ENCODE peak calls at places on chromosomes 5 and 9, in eight cellular contexts. P is upper lobe of right lung, C is fibroblast of lung, G is endodermal cell, K is lower lobe of right lung, D is adipocyte, V is right lobe of liver, S is cardiac muscle cell. Y is an unnamed sample. For H3K36me3, the result is how much of the 10 kb centered on the place peaks cover.

GRCh38 chr5:75734913-75735789 is 17.9 kb upstream of the POC5 start:
- DNase-seq in P (no peak), C (no peak), G (peak), K (no peak), D (peak), V (peak), S (peak), Y (peak)

GRCh38 chr9:95284667-95285066 is 32.8 kb downstream of the FANCC start:
- DNase-seq in P (no peak), C (no peak), G (no peak), K (no peak), D (no peak), V (no peak), S (no peak), Y (no peak)

GRCh38 chr9:78533500-78533899 is 236.6 kb downstream of the PSAT1 start:
- DNase-seq in P (no peak), C (no peak), G (no peak), K (no peak), D (peak), V (no peak), S (no peak), Y (no peak)

GRCh38 chr5:148484651-148485050 is 100.9 kb downstream of the FBXO38 start:
- DNase-seq in P (no peak), C (no peak), G (no peak), K (no peak), D (peak), V (no peak), S (no peak), Y (peak)

GRCh38 chr9:112719292-112719691 is 1.4 kb upstream of the INIP start:
- DNase-seq in P (no peak), C (peak), G (no peak), K (no peak), D (peak), V (no peak), S (peak), Y (no peak)

GRCh38 chr9:108225371-108225905 is 630.3 kb downstream of the ACTL7B start:
- DNase-seq in P (no peak), C (no peak), G (no peak), K (no peak), D (peak), V (no peak), S (peak), Y (no peak)

GRCh38 chr9:121721770-121722169 is 70.3 kb downstream of the DAB2IP start:
- DNase-seq in P (no peak), C (peak), G (no peak), K (no peak), D (peak), V (no peak), S (no peak), Y (no peak)

GRCh38 chr5:170148430-170149205 is 42.9 kb downstream of the FOXI1 start:
- DNase-seq in P (no peak), C (no peak), G (peak), K (no peak), D (no peak), V (no peak), S (no peak), Y (no peak)

GRCh38 chr9:128025756-128026155 is 41.4 kb downstream of the NAIF1 start:
- DNase-seq in P (no peak), C (no peak), G (no peak), K (no peak), D (no peak), V (no peak), S (no peak), Y (no peak)

GRCh38 chr9:128027166-128027539 is 40.0 kb downstream of the NAIF1 start:
- DNase-seq in P (no peak), C (no peak), G (no peak), K (no peak), D (no peak), V (no peak), S (peak), Y (no peak)

GRCh38 chr9:128026255-128027165 is 40.6 kb downstream of the NAIF1 start:
- DNase-seq in P (no peak), C (no peak), G (no peak), K (no peak), D (no peak), V (no peak), S (peak), Y (no peak)

GRCh38 chr9:128022886-128023285 is 42.1 kb upstream of the EEIG1 start:
- DNase-seq in P (no peak), C (no peak), G (no peak), K (no peak), D (no peak), V (no peak), S (peak), Y (no peak)

DNA sequence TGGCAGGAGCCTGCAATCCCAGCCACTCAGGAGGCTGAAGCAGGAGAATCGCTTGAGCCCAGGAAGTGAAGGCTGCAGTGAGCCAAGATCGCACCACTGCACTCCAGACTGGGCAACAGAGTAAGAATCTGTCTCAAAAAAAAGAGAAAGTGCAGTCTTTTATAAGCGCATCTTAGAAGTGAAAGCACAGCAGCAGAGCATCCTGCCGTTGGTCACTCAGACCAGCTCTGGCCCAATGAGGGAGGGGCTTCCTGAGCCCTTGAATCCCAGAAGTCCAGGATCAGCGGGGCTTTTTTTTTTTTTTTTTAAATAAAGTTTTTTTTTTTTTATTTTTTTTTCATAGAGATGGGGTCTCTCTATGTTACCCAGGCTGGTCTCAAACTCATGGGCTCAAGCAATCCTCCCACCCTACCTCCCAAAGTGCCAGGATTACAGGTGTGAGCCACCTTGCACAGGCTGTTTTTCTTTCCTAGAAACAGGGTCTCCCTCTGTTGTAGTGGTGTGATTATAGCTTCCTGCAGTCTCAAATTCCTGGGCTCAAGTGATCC is 42.3 kb downstream of the NAIF1 start:
- DNase-seq in P (no peak), C (no peak), G (no peak), K (no peak), D (no peak), V (no peak), S (no peak), Y (no peak)
- H3K4me3 ChIP-seq in P (no peak), C (no peak), G (no peak), K (no peak), D (no peak), V (no peak), S (no peak), Y (no peak)

GRCh38 chr9:69243116-69243515 is 69.0 kb downstream of the TJP2 start:
- DNase-seq in P (no peak), C (no peak), G (no peak), K (no peak), D (no peak), V (no peak), S (no peak), Y (no peak)
- H3K36me3 ChIP-seq in P (half or more), C (under half), G (under half), K (half or more), D (half or more), V (under half), S (under half), Y (under half)

GRCh38 chr5:24167791-24168190 is 477.0 kb downstream of the CDH10 start:
- DNase-seq in P (no peak), C (no peak), G (no peak), K (no peak), D (no peak), V (no peak), S (no peak), Y (peak)

GRCh38 chr5:24161559-24161958 is 483.2 kb downstream of the CDH10 start:
- DNase-seq in P (no peak), C (no peak), G (no peak), K (no peak), D (no peak), V (no peak), S (no peak), Y (peak)

GRCh38 chr5:24163091-24163490 is 481.7 kb downstream of the CDH10 start:
- DNase-seq in P (no peak), C (no peak), G (no peak), K (no peak), D (no peak), V (no peak), S (no peak), Y (peak)

DNA sequence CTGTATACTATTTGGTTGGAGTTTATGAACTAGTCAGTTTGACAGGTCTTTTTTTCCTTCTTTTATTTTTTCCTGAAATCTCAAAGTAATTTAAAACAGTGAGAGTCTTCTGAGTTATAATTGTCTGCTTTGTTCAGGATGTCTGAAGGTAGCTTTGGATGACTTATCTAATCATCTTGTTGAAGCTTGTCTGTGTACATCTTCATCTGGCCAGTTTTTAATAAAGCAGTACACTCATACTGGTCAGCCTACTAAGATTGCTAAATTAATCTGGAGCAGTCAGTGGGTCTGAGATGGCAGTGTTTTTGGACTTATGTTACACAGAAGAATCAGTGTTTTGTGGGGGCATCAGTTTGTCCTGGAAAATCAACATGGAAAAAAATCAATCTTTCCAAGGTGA is 482.4 kb downstream of the CDH10 start:
- DNase-seq in P (no peak), C (no peak), G (no peak), K (no peak), D (no peak), V (no peak), S (no peak), Y (peak)
- H3K4me3 ChIP-seq in P (no peak), C (no peak), G (no peak), K (no peak), D (no peak), V (no peak), S (no peak), Y (no peak)

GRCh38 chr5:55387865-55388264 is 80.1 kb downstream of the MTREX start:
- DNase-seq in P (no peak), C (no peak), G (no peak), K (no peak), D (no peak), V (no peak), S (no peak), Y (peak)

GRCh38 chr5:55384072-55384471 is 76.3 kb downstream of the MTREX start:
- DNase-seq in P (no peak), C (no peak), G (no peak), K (no peak), D (no peak), V (no peak), S (no peak), Y (no peak)

GRCh38 chr5:55383254-55383653 is 75.5 kb downstream of the MTREX start:
- DNase-seq in P (no peak), C (no peak), G (no peak), K (no peak), D (no peak), V (no peak), S (no peak), Y (no peak)

DNA sequence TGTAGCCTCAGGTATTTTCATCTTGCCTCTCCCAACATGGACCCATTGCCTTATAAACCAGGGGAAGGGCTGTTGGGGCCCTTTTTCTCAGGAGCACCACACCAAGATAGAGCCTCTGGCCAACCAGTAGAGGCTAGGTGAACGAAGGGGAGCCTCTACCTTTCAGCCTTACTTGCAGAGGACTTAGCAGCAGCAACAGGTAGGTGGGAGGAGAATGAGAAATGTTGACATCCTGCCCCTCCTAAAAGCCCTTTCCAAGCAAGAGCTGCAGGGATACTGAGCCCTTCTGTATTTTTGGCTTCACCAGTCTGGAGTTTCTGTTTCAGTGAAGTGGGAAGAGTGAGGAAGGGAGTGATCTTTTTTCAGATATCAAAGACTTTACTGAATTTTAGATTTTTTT is 77.4 kb downstream of the MTREX start:
- DNase-seq in P (no peak), C (no peak), G (no peak), K (no peak), D (no peak), V (no peak), S (no peak), Y (no peak)
- H3K36me3 ChIP-seq in P (under half), C (under half), G (half or more), K (half or more), D (half or more), V (under half), S (under half), Y (under half)

GRCh38 chr5:1564182-1564748 is 40.5 kb upstream of the LPCAT1 start:
- DNase-seq in P (no peak), C (peak), G (no peak), K (peak), D (no peak), V (peak), S (peak), Y (peak)

GRCh38 chr5:1561402-1561929 is 37.7 kb upstream of the LPCAT1 start:
- DNase-seq in P (no peak), C (no peak), G (no peak), K (no peak), D (no peak), V (no peak), S (no peak), Y (no peak)

GRCh38 chr5:1563051-1563461 is 39.3 kb upstream of the LPCAT1 start:
- DNase-seq in P (no peak), C (no peak), G (no peak), K (no peak), D (no peak), V (no peak), S (no peak), Y (no peak)

GRCh38 chr5:1563617-1564181 is 39.9 kb upstream of the LPCAT1 start:
- DNase-seq in P (no peak), C (no peak), G (no peak), K (no peak), D (no peak), V (no peak), S (no peak), Y (no peak)

GRCh38 chr5:1562599-1562998 is 38.8 kb upstream of the LPCAT1 start:
- DNase-seq in P (no peak), C (no peak), G (no peak), K (no peak), D (no peak), V (no peak), S (no peak), Y (no peak)
- H3K4me3 ChIP-seq in P (no peak), C (no peak), G (no peak), K (no peak), D (no peak), V (no peak), S (no peak), Y (no peak)

GRCh38 chr5:43699910-43700309 is 96.9 kb downstream of the NNT start:
- DNase-seq in P (no peak), C (no peak), G (no peak), K (no peak), D (no peak), V (peak), S (no peak), Y (no peak)

GRCh38 chr5:43702815-43703214 is 99.8 kb downstream of the NNT start:
- DNase-seq in P (no peak), C (peak), G (no peak), K (no peak), D (no peak), V (no peak), S (peak), Y (no peak)

GRCh38 chr5:43702293-43702692 is 99.3 kb downstream of the NNT start:
- DNase-seq in P (no peak), C (no peak), G (no peak), K (no peak), D (no peak), V (no peak), S (no peak), Y (no peak)

GRCh38 chr5:43701227-43701626 is 98.2 kb downstream of the NNT start:
- DNase-seq in P (no peak), C (no peak), G (no peak), K (no peak), D (no peak), V (no peak), S (no peak), Y (no peak)

DNA sequence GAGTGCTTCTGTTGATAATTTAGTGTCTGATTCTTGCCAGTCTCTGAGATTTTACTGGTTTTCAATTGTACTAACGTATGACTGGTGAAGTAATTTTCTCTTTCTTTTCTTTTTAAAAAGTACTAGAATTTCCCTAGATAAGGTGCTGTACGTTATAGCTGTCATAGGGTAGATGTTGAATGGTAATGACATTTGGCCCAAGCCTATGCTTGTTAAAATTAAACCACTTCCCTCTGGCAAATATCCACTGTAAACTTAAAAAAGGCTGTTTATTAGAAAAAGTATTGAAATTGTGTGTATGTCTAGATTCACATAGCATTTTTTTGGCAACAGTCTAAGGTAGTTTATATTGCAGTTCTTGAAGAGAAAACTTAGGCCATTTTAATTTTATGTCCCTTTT is 97.6 kb downstream of the NNT start:
- DNase-seq in P (no peak), C (peak), G (no peak), K (no peak), D (no peak), V (no peak), S (no peak), Y (no peak)
- H3K36me3 ChIP-seq in P (under half), C (under half), G (under half), K (under half), D (under half), V (under half), S (under half), Y (under half)

DNA sequence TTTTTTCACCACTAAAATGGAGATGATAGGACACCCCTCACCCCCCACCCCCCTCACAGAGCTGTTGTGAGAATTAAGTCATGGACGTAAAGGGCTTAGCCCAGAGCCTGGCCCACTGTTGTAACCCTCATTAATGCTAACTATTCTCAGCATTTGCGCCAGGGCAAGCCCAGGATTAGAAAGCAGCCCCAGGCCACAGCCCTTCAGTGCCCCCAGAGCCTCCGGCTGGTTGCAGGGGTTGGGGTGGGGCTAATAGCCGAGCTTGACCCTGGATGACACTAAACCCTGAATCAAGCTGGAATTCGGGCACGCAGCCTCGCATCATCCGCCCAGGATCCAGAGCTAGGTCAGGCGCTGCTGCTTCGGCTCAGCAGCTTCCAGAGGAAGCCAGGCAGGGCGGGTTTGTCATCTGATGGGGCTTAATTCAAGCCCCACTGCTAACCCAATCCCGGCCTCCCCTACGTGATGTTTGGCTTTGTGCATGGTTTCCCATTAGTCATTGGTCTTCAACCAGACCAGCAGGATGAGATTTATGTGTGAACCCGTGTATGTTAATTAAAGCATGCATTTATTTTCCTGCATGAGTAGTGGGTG is 1.2 kb upstream of the MEGF9 start:
- DNase-seq in P (no peak), C (peak), G (peak), K (no peak), D (peak), V (peak), S (peak), Y (peak)
- H3K4me3 ChIP-seq in P (peak), C (peak), G (peak), K (peak), D (peak), V (peak), S (no peak), Y (no peak)

Y was measured in bronchial epithelial cell.